ENCODE peak calls at places on chromosomes 3 and 15, in seven cellular contexts. Z, P, C, D, E, J and Q are unnamed samples.

GRCh38 chr3:34568766-34569165 is 770.3 kb downstream of the PDCD6IP start:
- DNase-seq in Z (no peak), P (no peak), C (no peak), D (no peak), E (no peak), J (no peak), Q (no peak)

GRCh38 chr3:69776926-69777581 is 37.8 kb downstream of the MITF start:
- DNase-seq in Z (no peak), P (no peak), C (no peak), D (no peak), E (no peak), J (no peak), Q (peak)

GRCh38 chr3:41137686-41138111 is 61.6 kb upstream of the CTNNB1 start:
- DNase-seq in Z (no peak), P (no peak), C (no peak), D (no peak), E (no peak), J (no peak), Q (no peak)

GRCh38 chr3:71463622-71464021 is 119.9 kb downstream of the FOXP1 start:
- DNase-seq in Z (no peak), P (peak), C (no peak), D (no peak), E (no peak), J (no peak), Q (no peak)

GRCh38 chr3:48599077-48599501 is 4.0 kb upstream of the COL7A1 start:
- DNase-seq in Z (no peak), P (no peak), C (no peak), D (peak), E (no peak), J (no peak), Q (no peak)

GRCh38 chr3:14633819-14634424 is 17.6 kb upstream of the CCDC174 start:
- DNase-seq in Z (peak), P (peak), C (peak), D (no peak), E (peak), J (peak), Q (peak)

GRCh38 chr15:90735929-90736328 is 18.8 kb downstream of the BLM start:
- DNase-seq in Z (no peak), P (no peak), C (no peak), D (no peak), E (no peak), J (no peak), Q (peak)

GRCh38 chr3:468172-468571 is 271.6 kb downstream of the CHL1 start:
- DNase-seq in Z (no peak), P (no peak), C (no peak), D (no peak), E (no peak), J (no peak), Q (no peak)

GRCh38 chr15:55795031-55795430 is 52.1 kb upstream of the PRTG start:
- DNase-seq in Z (no peak), P (no peak), C (no peak), D (no peak), E (no peak), J (no peak), Q (no peak)

GRCh38 chr3:100297784-100298183 is 36.8 kb upstream of the NIT2 start:
- DNase-seq in Z (no peak), P (peak), C (no peak), D (no peak), E (no peak), J (no peak), Q (no peak)

GRCh38 chr3:17632401-17633100 is 109.9 kb downstream of the TBC1D5 start:
- DNase-seq in Z (no peak), P (peak), C (no peak), D (no peak), E (no peak), J (no peak), Q (peak)

DNA sequence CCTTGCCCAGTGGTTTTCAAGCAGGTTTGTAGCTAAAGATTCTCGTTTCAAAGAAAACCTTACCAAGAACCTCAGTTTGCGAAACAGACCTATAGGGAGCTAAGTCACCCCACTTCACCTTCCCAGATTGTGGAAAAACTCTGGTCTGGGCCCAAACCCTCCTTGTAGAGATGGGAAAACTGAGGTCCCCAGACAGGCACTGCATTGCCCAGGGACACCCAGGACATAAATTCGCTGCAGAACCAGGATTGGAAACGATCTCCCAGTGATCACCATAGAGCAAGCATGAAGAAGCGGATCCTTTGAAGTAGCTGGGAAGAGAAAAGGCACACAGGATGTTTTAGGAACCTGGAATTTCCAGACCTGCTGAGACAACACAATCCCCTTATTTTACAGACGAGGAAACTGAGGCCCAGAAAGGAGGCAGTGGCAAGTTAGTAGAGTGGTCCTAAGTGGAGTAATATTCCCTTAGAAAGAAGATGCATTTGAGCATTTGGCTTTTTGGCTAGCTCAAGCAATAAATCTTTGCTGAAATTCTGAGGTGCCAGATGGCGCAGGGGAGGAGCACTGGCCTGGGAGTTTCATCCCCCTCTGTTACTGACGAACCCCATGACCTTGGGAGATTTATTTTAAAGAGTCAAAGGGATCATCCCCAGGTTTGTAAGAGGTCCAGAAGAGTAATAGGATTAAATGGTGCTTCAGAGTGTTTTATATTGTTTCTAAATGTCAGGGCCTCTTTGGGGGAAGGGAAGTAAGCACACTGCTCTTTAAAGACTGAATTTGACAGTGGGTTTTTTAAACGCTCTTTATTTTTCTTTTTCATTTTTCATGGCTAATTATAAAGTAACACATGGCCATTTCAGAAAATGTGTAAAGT is 85.3 kb upstream of the PIAS1 start:
- DNase-seq in Z (no peak), P (no peak), C (no peak), D (no peak), E (no peak), J (no peak), Q (no peak)
- H3K4me3 ChIP-seq in Z (peak), P (peak), C (peak), D (no peak), E (peak), J (no peak), Q (peak)

GRCh38 chr3:101851833-101852232 is 2.5 kb downstream of the NFKBIZ start:
- DNase-seq in Z (no peak), P (no peak), C (no peak), D (no peak), E (no peak), J (no peak), Q (no peak)

GRCh38 chr3:101848754-101849713 is at the start of gene NFKBIZ:
- DNase-seq in Z (peak), P (peak), C (peak), D (peak), E (peak), J (peak), Q (peak)

GRCh38 chr3:101849714-101850326 is 506 bp downstream of the NFKBIZ start:
- DNase-seq in Z (peak), P (no peak), C (peak), D (peak), E (peak), J (peak), Q (no peak)

GRCh38 chr3:101851072-101851471 is 1.8 kb downstream of the NFKBIZ start:
- DNase-seq in Z (no peak), P (no peak), C (no peak), D (no peak), E (no peak), J (no peak), Q (no peak)

DNA sequence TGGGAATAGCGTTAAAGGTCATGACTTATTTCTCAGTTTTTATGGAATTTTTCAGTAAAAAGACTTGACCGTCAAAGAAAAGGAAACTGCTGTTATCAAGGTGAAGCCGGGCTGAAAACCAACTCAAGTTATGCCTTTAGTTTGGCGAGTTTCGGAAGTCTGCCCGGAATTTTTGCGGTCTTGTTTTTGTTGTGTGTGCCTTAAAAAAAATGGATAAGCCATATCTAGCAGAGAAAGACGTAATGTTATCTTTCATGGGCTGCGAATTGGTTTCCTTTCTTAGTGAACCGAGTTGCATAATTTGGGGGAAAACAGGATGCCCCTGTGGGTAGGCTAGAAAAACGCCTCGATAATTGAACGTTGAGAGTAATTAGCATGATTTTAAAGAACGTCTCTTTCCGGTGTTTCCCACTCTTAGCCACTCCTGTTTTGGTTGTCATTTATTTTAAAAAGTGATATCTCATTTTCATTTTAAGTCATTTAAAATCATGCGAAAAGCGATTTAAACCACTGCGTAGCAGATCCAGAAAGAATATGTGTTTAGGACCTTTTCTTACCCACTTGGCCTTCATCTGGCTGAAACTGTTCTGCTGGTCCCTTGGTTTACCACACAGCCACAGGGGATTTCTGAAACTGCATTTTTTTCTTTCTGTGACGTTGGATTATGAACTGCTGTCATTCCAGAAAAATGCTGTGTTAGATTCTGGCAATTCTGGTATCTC is 1.2 kb downstream of the NFKBIZ start:
- DNase-seq in Z (no peak), P (peak), C (no peak), D (no peak), E (no peak), J (no peak), Q (no peak)
- TF ChIP-seq CTCF in Z (no peak), P (no peak), C (no peak), D (no peak), E (no peak), J (no peak), Q (no peak)

DNA sequence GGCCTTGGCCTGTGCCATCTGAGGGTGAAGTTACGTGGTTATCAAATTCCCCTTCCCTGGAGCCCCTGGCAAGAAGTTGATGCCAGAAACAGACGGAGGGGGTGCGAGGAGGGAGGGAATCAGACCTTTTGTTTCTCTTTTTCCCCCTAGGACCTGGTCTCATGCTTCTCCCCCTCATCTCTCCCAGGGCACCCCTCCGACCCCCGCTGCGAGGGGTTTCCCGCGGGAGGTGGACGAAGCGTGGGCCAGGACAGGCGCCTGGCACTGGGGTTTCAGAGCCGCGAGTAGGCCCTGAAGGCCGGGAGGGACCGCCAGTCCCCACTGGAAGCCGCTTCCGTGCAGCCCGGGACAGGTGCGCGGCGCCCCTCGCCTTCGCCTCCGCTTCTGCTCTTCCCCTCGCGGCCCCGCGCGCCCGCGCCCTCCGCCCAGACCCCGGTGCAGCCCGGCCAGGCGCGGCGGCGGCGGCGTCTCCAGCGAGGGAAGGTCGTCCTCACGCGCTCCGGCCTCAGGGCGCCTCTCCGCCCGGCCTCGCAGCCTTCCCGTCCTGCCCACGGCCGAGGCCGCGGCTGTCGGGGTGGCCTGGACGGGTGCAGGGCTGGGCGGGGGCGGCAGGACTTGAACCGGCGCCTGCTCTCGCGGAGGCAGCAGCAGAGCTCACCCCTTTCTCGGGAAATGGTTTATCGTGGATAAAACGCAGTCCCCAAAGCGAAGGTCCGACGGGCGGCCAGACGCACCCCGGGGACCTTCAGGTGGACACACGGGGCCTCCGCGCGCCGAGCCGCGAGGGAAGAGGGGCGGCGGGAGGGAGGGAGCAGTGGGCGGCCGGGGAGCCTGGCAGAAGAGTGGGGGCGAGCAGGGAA is 31.5 kb upstream of the ADAMTS17 start:
- DNase-seq in Z (no peak), P (no peak), C (no peak), D (no peak), E (no peak), J (no peak), Q (no peak)
- H3K4me3 ChIP-seq in Z (peak), P (no peak), C (peak), D (peak), E (peak), J (peak), Q (no peak)

GRCh38 chr3:104612218-104612617 is 754.5 kb upstream of the ALCAM start:
- DNase-seq in Z (no peak), P (no peak), C (no peak), D (peak), E (no peak), J (no peak), Q (no peak)

GRCh38 chr3:104606812-104607211 is 759.9 kb upstream of the ALCAM start:
- DNase-seq in Z (no peak), P (no peak), C (no peak), D (no peak), E (no peak), J (no peak), Q (no peak)

GRCh38 chr3:104614564-104614963 is 752.1 kb upstream of the ALCAM start:
- DNase-seq in Z (no peak), P (no peak), C (no peak), D (no peak), E (no peak), J (no peak), Q (no peak)

GRCh38 chr3:104610730-104611652 is 755.7 kb upstream of the ALCAM start:
- DNase-seq in Z (no peak), P (no peak), C (no peak), D (peak), E (no peak), J (no peak), Q (no peak)
- TF ChIP-seq CTCF in Z (peak), P (peak), C (no peak), D (no peak), E (no peak), J (no peak), Q (peak)

DNA sequence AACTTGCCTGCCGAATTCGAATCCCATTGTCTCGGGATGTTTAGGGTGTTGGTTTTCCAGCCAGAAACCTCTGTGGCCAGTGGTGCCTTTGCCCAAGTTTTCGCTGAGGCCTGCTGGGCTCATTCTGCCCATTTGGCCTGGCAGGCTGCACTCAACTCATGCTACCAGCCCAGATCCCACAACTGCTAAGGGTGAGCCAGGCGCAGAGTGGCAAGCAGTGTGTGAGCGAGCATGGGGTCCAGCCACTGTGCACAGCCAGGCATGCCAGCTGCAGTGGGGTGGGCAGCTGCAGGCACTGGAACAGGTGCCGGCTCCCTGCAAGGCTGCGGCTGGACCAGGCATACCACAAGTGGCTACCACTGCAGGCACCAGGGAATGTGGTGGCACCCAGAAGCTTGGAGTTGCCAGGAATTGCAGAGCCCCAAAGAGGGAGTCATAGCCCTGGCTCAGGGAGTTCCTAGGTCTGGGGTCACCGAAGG is 151.4 kb upstream of the P2RY1 start:
- DNase-seq in Z (no peak), P (no peak), C (no peak), D (no peak), E (no peak), J (no peak), Q (no peak)
- H3K4me3 ChIP-seq in Z (no peak), P (no peak), C (no peak), D (no peak), E (no peak), J (no peak), Q (no peak)

GRCh38 chr15:85854345-85855097 is 59.8 kb upstream of the KLHL25 start:
- DNase-seq in Z (no peak), P (peak), C (no peak), D (peak), E (no peak), J (no peak), Q (peak)
- TF ChIP-seq CTCF in Z (peak), P (peak), C (peak), D (peak), E (peak), J (peak), Q (peak)

DNA sequence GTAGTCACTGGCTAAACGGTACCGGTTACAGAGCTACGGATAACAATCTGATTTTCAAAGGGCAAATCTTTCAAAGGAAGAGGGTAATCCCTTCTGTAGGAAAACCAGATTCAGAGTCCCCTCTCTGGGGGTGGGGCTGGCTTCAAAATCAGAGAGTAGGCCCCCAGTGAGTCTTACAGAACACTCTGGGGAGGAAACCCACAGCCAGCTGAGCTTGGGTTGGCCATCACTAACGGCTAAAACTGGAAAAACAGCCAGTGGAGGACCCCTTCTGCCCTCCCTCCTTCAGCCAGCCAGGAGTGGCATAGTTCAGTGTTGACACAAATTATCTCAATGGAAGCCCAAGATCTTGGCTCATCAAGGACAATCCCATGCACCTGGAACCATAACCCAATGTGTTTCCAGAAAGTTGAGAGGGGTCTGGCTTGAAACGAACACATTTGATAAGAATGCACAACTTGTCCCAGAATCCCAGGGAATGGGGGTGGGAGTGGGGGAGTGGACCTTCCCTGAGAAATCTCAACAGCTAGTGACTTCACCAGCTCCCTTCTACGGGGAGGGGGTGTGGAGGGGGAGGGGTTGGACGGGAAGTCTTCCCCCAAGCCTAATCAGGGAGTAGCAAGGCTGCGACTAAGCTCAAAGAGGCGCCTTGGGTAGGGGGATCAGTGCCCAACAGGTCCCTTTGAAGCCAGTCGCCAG is 1.0 kb downstream of the RASL12 start:
- DNase-seq in Z (no peak), P (no peak), C (peak), D (no peak), E (no peak), J (no peak), Q (no peak)
- H3K4me3 ChIP-seq in Z (peak), P (no peak), C (peak), D (peak), E (peak), J (peak), Q (peak)

DNA sequence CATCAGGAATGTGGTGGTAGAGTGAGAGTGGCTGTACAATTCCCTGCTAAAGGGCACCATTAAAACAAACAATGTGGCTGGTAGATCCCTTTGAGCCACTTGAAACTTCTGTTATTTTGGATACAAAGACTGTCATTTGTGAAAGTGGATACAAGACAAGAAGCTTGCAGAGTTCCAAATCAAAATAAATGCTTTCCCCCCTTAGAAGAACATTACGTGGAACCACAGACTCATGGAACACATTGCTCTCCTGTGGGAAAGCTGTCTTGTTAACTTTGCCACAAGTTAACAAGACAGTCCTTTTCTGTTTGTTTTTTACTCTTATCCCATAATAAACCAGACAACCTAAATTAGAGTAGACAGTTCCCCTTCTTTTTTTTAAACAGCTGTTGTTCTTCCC is 255.4 kb upstream of the UBE2E2 start:
- DNase-seq in Z (no peak), P (no peak), C (no peak), D (no peak), E (no peak), J (no peak), Q (no peak)
- TF ChIP-seq CTCF in Z (no peak), P (no peak), C (no peak), D (no peak), E (no peak), J (no peak), Q (no peak)